ENCODE peak calls at places on chromosome 6, in seven cellular contexts. P, C, I, W, U, Y and A are unnamed samples.

GRCh38 chr6:87183687-87184086 is 28.3 kb downstream of the ZNF292 start:
- DNase-seq in W (no peak), P (no peak), U (no peak), C (no peak), Y (no peak), I (no peak), A (no peak)

GRCh38 chr6:124530926-124531325 is 431.3 kb upstream of the RNF217 start:
- DNase-seq in U (no peak), C (no peak), P (no peak), Y (no peak), I (no peak), W (no peak), A (no peak)

GRCh38 chr6:160028487-160029275 is 59.8 kb downstream of the IGF2R start:
- DNase-seq in I (no peak), Y (no peak), U (no peak), P (no peak), C (no peak), W (no peak), A (no peak)

GRCh38 chr6:49551126-49551865 is 828 bp downstream of the C6orf141 start:
- DNase-seq in Y (no peak), I (no peak), W (no peak), U (no peak), P (peak; percentile 51), C (no peak), A (peak; percentile 30)

GRCh38 chr6:163352011-163352685 is 62.4 kb upstream of the QKI start:
- DNase-seq in I (no peak), U (no peak), C (no peak), W (no peak), P (no peak), Y (no peak), A (peak; percentile 14)

GRCh38 chr6:1604347-1604990 is 5.2 kb upstream of the FOXC1 start:
- DNase-seq in I (no peak), W (peak; percentile 85), Y (no peak), U (peak; percentile 54), C (peak; percentile 94), P (no peak), A (peak; percentile 85)

GRCh38 chr6:109772961-109773431 is 81.9 kb downstream of the FIG4 start:
- DNase-seq in W (no peak), Y (no peak), C (no peak), P (no peak), I (no peak), U (no peak), A (no peak)

GRCh38 chr6:158047563-158048323 is 66.1 kb downstream of the SYNJ2 start:
- DNase-seq in P (no peak), I (no peak), Y (no peak), W (no peak), U (peak; percentile 68), C (no peak), A (no peak)

GRCh38 chr6:116580198-116580597 is 8.9 kb downstream of the RWDD1 start:
- DNase-seq in U (no peak), C (no peak), Y (no peak), P (no peak), W (no peak), I (no peak), A (no peak)

GRCh38 chr6:88472731-88473130 is 306.6 kb upstream of the CNR1 start:
- DNase-seq in W (no peak), C (no peak), I (no peak), Y (no peak), P (no peak), U (no peak), A (no peak)

GRCh38 chr6:96286503-96286902 is 235.1 kb upstream of the UFL1 start:
- DNase-seq in C (no peak), U (no peak), W (no peak), P (no peak), Y (no peak), I (no peak), A (no peak)

GRCh38 chr6:13229205-13230085 is 98.9 kb downstream of the TBC1D7 start:
- DNase-seq in I (peak; percentile 4), P (no peak), Y (peak; percentile 88), C (no peak), U (peak; percentile 49), W (peak; percentile 30), A (no peak)

GRCh38 chr6:28927856-28928255 is 4.1 kb upstream of the TRIM27 start:
- DNase-seq in U (no peak), I (no peak), Y (no peak), C (no peak), P (no peak), W (no peak), A (no peak)

GRCh38 chr6:87731818-87732661 is 30.0 kb upstream of the AKIRIN2 start:
- DNase-seq in I (peak; percentile 76), Y (peak; percentile 71), W (peak; percentile 51), U (peak; percentile 86), C (no peak), P (no peak), A (peak; percentile 96)

GRCh38 chr6:18431581-18431980 is 44.4 kb downstream of the RNF144B start:
- DNase-seq in Y (no peak), U (no peak), W (no peak), C (no peak), I (no peak), P (no peak), A (peak; percentile 53)

GRCh38 chr6:152185158-152185574 is 377.7 kb downstream of the ESR1 start:
- DNase-seq in U (no peak), Y (peak; percentile 32), I (no peak), P (no peak), C (no peak), W (no peak), A (no peak)

GRCh38 chr6:44201638-44202303 is 15.0 kb upstream of the MYMX start:
- DNase-seq in C (no peak), U (no peak), P (no peak), I (no peak), W (peak; percentile 71), Y (no peak), A (no peak)

GRCh38 chr6:45843848-45844521 is 171.7 kb downstream of the CLIC5 start:
- DNase-seq in I (no peak), U (peak; percentile 4), C (no peak), Y (no peak), P (no peak), W (no peak), A (no peak)

GRCh38 chr6:170180671-170181337 is 110.1 kb downstream of the DLL1 start:
- DNase-seq in C (no peak), U (no peak), Y (no peak), I (no peak), P (no peak), W (no peak), A (no peak)

GRCh38 chr6:158543606-158544185 is 16.2 kb upstream of the TMEM181 start:
- DNase-seq in P (no peak), C (no peak), W (no peak), U (peak; percentile 38), I (no peak), Y (no peak), A (no peak)

GRCh38 chr6:169998457-169998856 is 247.0 kb downstream of the ERMARD start:
- DNase-seq in Y (no peak), I (no peak), W (no peak), U (no peak), C (no peak), P (no peak), A (no peak)

GRCh38 chr6:111481836-111482235 is 1.2 kb downstream of the REV3L start:
- DNase-seq in Y (no peak), C (no peak), W (peak; percentile 31), P (no peak), I (no peak), U (peak; percentile 23), A (no peak)

GRCh38 chr6:111477481-111477938 is 5.5 kb downstream of the REV3L start:
- DNase-seq in C (no peak), W (peak; percentile 32), U (no peak), I (no peak), P (no peak), Y (peak; percentile 42), A (no peak)

GRCh38 chr6:111480988-111481830 is 1.8 kb downstream of the REV3L start:
- DNase-seq in W (no peak), U (no peak), I (no peak), P (no peak), Y (no peak), C (no peak), A (no peak)

GRCh38 chr6:111478064-111478476 is 4.9 kb downstream of the REV3L start:
- DNase-seq in P (no peak), I (no peak), U (peak; percentile 28), W (no peak), Y (no peak), C (no peak), A (no peak)

GRCh38 chr6:111478749-111479148 is 4.3 kb downstream of the REV3L start:
- DNase-seq in C (no peak), U (peak; percentile 28), I (peak; percentile 35), W (peak; percentile 49), P (no peak), Y (peak; percentile 49), A (no peak)
- TF ChIP-seq JUND in C (no peak), U (no peak), I (no peak), W (no peak), P (peak; percentile 26), Y (no peak), A (no peak)

DNA sequence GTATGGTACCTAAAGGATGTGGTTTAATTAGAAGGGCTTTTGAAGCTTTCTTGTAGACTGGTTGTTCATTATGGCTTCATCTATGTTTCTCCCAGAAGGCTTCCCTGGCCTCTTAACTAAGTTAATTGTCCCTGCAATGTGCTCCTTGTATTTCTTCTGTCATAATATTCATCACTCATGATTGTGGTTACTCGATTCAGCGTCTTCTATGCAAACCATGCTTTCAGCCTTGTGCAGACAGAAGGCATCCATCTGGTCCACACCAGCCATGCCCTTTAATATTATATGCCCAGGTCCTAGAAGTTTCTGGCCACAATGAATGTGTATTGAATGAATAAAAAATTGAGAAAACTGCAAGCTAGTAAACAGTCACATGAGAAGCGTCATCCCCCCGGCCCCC is 163.2 kb downstream of the KHDC1L start:
- DNase-seq in C (no peak), I (no peak), U (no peak), P (no peak), W (no peak), Y (no peak), A (no peak)
- TF ChIP-seq JUND in C (no peak), I (no peak), U (no peak), P (no peak), W (no peak), Y (no peak), A (no peak)

DNA sequence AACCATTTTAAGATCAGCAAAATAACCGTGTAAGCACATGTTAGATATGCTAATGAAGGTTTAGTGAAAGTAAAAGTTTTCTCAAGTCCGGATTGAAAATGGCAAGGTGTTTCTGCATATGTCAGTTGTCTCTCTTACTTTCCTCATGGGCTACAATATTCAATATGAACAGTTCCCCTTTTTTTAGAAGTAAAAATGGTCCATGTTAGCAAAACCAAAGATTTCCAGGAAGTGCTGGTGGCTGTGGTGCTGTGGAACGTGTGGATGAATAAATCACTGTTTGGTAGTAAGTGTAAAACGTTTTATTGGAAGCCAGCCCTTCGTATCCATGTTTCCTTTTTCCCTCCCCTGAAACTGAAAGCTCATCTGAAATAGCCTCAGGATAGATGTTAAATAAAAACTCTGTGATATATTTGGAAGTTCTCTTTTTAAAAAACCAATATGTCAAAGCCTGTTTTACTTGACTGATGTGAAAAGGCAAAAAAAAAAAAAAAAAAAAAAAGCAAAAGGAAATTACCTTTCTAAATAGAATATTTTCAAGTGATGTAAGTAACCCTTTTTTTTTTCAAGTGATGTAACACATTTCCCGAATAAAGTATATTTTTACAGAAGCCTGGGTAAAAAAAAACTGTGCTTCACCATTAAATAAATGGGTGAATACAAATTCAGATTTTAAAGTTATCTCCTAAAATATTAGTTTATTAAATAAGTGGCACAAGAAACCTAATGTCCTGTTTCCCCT is 41.9 kb downstream of the PLEKHG1 start:
- DNase-seq in U (no peak), W (no peak), P (no peak), Y (no peak), I (no peak), C (no peak), A (no peak)
- TF ChIP-seq JUND in U (no peak), W (no peak), P (no peak), Y (no peak), I (no peak), C (no peak), A (no peak)

GRCh38 chr6:33490198-33490597 is 35.8 kb downstream of the ZBTB9 start:
- DNase-seq in W (no peak), Y (no peak), U (no peak), P (no peak), I (no peak), C (no peak), A (peak; percentile 56)
- TF ChIP-seq JUND in W (no peak), Y (no peak), U (no peak), P (no peak), I (no peak), C (no peak), A (no peak)